ENCODE peak calls at places on chromosomes 4 and X, in six cellular contexts. V is K562, G is A549, W is HepG2, Y is endothelial cell of umbilical vein, N is GM12878. Q is an unnamed sample.

GRCh38 chr4:163343604-163344146 is at the start of gene NPY5R:
- DNase-seq in N (no peak), W (no peak), G (no peak), Y (no peak), V (no peak), Q (no peak)

GRCh38 chrX:71098951-71099506 is 3.4 kb downstream of the FOXO4 start:
- DNase-seq in Y (no peak), V (no peak), W (no peak), G (no peak), N (no peak), Q (no peak)

GRCh38 chr4:101989551-101989950 is 199.0 kb downstream of the BANK1 start:
- DNase-seq in G (no peak), Y (no peak), W (no peak), V (no peak), N (no peak), Q (no peak)

GRCh38 chr4:87211249-87211952 is 9.0 kb downstream of the KLHL8 start:
- DNase-seq in N (no peak), W (no peak), V (no peak), Y (peak), G (no peak), Q (no peak)

GRCh38 chrX:112614640-112615039 is 65.1 kb downstream of the LHFPL1 start:
- DNase-seq in W (no peak), V (no peak), N (no peak), Y (no peak), G (no peak), Q (no peak)

GRCh38 chrX:88735835-88736234 is 11.2 kb upstream of the CPXCR1 start:
- DNase-seq in G (no peak), N (no peak), Y (no peak), V (no peak), W (no peak), Q (no peak)

GRCh38 chrX:47160781-47161180 is 15.8 kb downstream of the RBM10 start:
- DNase-seq in V (no peak), N (no peak), W (no peak), G (no peak), Y (no peak), Q (no peak)

GRCh38 chr4:54228064-54228527 is 997 bp upstream of the PDGFRA start:
- DNase-seq in Y (no peak), V (peak), W (peak), G (peak), N (no peak), Q (peak)

GRCh38 chr4:86013623-86014022 is 346.2 kb downstream of the MAPK10 start:
- DNase-seq in G (no peak), V (no peak), Y (no peak), W (no peak), N (no peak), Q (no peak)

GRCh38 chr4:139704915-139705485 is 39.4 kb downstream of the MGST2 start:
- DNase-seq in N (no peak), W (peak), Y (peak), V (peak), G (peak), Q (peak)

GRCh38 chrX:115311666-115312065 is 22.2 kb downstream of the LUZP4 start:
- DNase-seq in G (no peak), Y (no peak), W (no peak), V (no peak), N (no peak), Q (no peak)

GRCh38 chr4:138263438-138263837 is 21.3 kb upstream of the SLC7A11 start:
- DNase-seq in G (no peak), W (no peak), Y (no peak), V (no peak), N (no peak), Q (peak)

GRCh38 chrX:100731441-100732281 is at the start of gene SYTL4:
- DNase-seq in N (no peak), V (peak), Y (peak), G (no peak), W (no peak), Q (no peak)

GRCh38 chr4:6746721-6747689 is 31.0 kb downstream of the BLOC1S4 start:
- DNase-seq in N (no peak), V (no peak), G (peak), W (no peak), Y (no peak), Q (no peak)

GRCh38 chrX:38891641-38892413 is 90.6 kb downstream of the MID1IP1 start:
- DNase-seq in Y (no peak), G (no peak), N (no peak), V (no peak), W (no peak), Q (no peak)

GRCh38 chr4:120839624-120839973 is 82.9 kb downstream of the PRDM5 start:
- DNase-seq in Y (no peak), G (no peak), V (no peak), N (no peak), W (no peak), Q (no peak)

GRCh38 chr4:37685211-37685725 is 908 bp downstream of the RELL1 start:
- DNase-seq in N (no peak), G (no peak), V (no peak), Y (peak), W (no peak), Q (peak)

GRCh38 chr4:3729188-3729884 is 36.8 kb upstream of the ADRA2C start:
- DNase-seq in N (no peak), Y (no peak), W (no peak), V (no peak), G (no peak), Q (no peak)

GRCh38 chrX:57227691-57228090 is 58.8 kb upstream of the FAAH2 start:
- DNase-seq in G (no peak), W (no peak), Y (no peak), N (no peak), V (no peak), Q (peak)

GRCh38 chrX:74804574-74804973 is 120.7 kb downstream of the NEXMIF start:
- DNase-seq in W (no peak), Y (no peak), N (no peak), G (no peak), V (no peak), Q (no peak)

GRCh38 chr4:89752932-89753598 is 83.9 kb downstream of the SNCA start:
- DNase-seq in V (no peak), G (no peak), N (no peak), Y (peak), W (no peak), Q (no peak)

GRCh38 chr4:40990899-40991265 is 223.5 kb downstream of the APBB2 start:
- DNase-seq in G (peak), Y (no peak), N (peak), W (no peak), V (no peak), Q (no peak)

GRCh38 chr4:44235897-44236296 is 212.7 kb downstream of the KCTD8 start:
- DNase-seq in W (no peak), V (no peak), G (no peak), N (no peak), Y (no peak), Q (no peak)

GRCh38 chrX:28058906-28059305 is 77.7 kb upstream of the DCAF8L1 start:
- DNase-seq in Y (peak), V (no peak), N (no peak), G (no peak), W (no peak), Q (no peak)

GRCh38 chr4:41321216-41321945 is 64.7 kb downstream of the UCHL1 start:
- DNase-seq in W (no peak), Y (no peak), V (no peak), N (no peak), G (no peak), Q (no peak)

GRCh38 chr4:76504613-76505465 is 69.8 kb downstream of the SHROOM3 start:
- DNase-seq in W (peak), Y (peak), N (no peak), V (peak), G (peak), Q (peak)

GRCh38 chr4:680565-680930 is 6.2 kb downstream of the MYL5 start:
- DNase-seq in V (peak), W (no peak), N (no peak), Y (no peak), G (no peak), Q (peak)

GRCh38 chr4:183960912-183961569 is 55.9 kb downstream of the STOX2 start:
- DNase-seq in Y (no peak), N (no peak), V (no peak), G (no peak), W (no peak), Q (no peak)

GRCh38 chr4:2689825-2690700 is 66.1 kb downstream of the TNIP2 start:
- DNase-seq in V (no peak), N (peak), Y (no peak), G (no peak), W (no peak), Q (no peak)

GRCh38 chrX:119899125-119899524 is 3.4 kb downstream of the AKAP14 start:
- DNase-seq in W (no peak), V (no peak), G (no peak), Y (no peak), N (no peak), Q (peak)

GRCh38 chr4:79575709-79576479 is 167.9 kb upstream of the GK2 start:
- DNase-seq in V (no peak), G (no peak), W (no peak), N (no peak), Y (peak), Q (no peak)

GRCh38 chrX:45485682-45486081 is 285.0 kb upstream of the DIPK2B start:
- DNase-seq in Y (peak), G (no peak), W (no peak), N (no peak), V (no peak), Q (no peak)

GRCh38 chr4:15241946-15242345 is 185.9 kb upstream of the C1QTNF7 start:
- DNase-seq in V (no peak), N (no peak), G (no peak), W (no peak), Y (no peak), Q (no peak)

GRCh38 chr4:15238720-15239119 is 189.1 kb upstream of the C1QTNF7 start:
- DNase-seq in N (no peak), G (peak), W (peak), V (peak), Y (peak), Q (peak)

GRCh38 chr4:15240764-15241163 is 187.1 kb upstream of the C1QTNF7 start:
- DNase-seq in W (no peak), G (no peak), N (no peak), Y (no peak), V (no peak), Q (peak)

GRCh38 chr4:15244354-15244753 is 183.5 kb upstream of the C1QTNF7 start:
- DNase-seq in Y (no peak), N (no peak), W (no peak), V (no peak), G (no peak), Q (no peak)

DNA sequence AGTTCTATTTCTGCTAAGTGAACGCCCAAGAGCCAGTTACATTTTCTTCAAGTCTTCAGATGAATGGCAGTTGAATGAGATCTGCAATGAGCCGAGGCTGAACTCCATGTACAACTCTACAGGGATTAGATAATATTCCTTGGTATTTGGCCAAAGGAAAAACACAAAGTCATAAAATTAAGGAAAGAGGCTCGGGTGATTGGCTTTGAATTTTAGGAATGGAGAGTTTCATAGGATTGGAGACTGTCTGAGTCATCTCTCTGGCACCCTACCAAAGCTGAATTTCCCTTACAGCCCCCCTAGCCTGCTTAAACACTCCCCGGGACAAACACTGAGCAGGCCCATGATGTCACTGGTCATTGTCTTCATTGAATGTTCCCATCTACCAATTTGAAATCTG is 188.0 kb upstream of the C1QTNF7 start:
- DNase-seq in G (no peak), W (no peak), N (no peak), V (no peak), Y (no peak), Q (no peak)
- TF ChIP-seq MYC in G (no peak), W (no peak), N (no peak), V (no peak), Y (no peak), Q (no peak)

GRCh38 chr4:182578402-182578801 is 335.2 kb downstream of the TENM3 start:
- DNase-seq in V (no peak), N (no peak), G (peak), W (no peak), Y (peak), Q (no peak)
- TF ChIP-seq MAX in V (no peak), N (no peak), G (no peak), W (no peak), Y (peak), Q (no peak)

DNA sequence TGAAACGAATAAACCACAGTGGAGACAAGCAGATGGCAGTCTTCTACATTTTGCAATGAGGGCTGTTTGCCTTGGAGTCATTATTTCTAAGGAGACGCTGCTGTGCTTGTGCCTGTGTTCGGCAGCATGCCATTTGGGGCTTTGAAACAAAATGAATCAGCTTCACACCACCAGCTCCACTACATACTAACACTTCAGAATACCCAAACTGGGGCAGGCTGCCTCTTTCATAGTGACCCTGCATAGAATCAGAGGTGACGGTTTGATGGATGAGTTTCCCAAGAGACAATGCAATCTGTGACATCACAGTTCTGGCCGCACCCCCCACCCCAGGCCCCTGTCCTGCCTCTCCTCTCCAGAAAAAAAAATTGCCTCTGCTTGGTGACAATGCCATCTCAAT is 57.1 kb upstream of the MID1 start:
- DNase-seq in V (no peak), W (no peak), N (no peak), G (no peak), Y (no peak), Q (no peak)
- TF ChIP-seq MYC in V (no peak), W (no peak), N (no peak), G (no peak), Y (no peak), Q (no peak)

GRCh38 chr4:48375651-48376291 is 34.4 kb downstream of the SLAIN2 start:
- DNase-seq in Y (peak), G (peak), V (no peak), W (peak), N (no peak), Q (peak)
- TF ChIP-seq MAX in Y (no peak), G (no peak), V (no peak), W (no peak), N (no peak), Q (no peak)

GRCh38 chr4:83556836-83557235 is 20.9 kb downstream of the GPAT3 start:
- DNase-seq in V (no peak), N (no peak), Y (no peak), W (no peak), G (no peak), Q (no peak)

GRCh38 chr4:83556006-83556712 is 20.3 kb downstream of the GPAT3 start:
- DNase-seq in Y (no peak), V (no peak), N (no peak), W (no peak), G (no peak), Q (peak)

GRCh38 chr4:83558693-83559092 is 22.8 kb downstream of the GPAT3 start:
- DNase-seq in Y (no peak), G (no peak), V (no peak), W (no peak), N (no peak), Q (peak)

GRCh38 chr4:83560523-83560922 is 24.6 kb downstream of the GPAT3 start:
- DNase-seq in G (no peak), N (no peak), V (no peak), Y (no peak), W (no peak), Q (no peak)

DNA sequence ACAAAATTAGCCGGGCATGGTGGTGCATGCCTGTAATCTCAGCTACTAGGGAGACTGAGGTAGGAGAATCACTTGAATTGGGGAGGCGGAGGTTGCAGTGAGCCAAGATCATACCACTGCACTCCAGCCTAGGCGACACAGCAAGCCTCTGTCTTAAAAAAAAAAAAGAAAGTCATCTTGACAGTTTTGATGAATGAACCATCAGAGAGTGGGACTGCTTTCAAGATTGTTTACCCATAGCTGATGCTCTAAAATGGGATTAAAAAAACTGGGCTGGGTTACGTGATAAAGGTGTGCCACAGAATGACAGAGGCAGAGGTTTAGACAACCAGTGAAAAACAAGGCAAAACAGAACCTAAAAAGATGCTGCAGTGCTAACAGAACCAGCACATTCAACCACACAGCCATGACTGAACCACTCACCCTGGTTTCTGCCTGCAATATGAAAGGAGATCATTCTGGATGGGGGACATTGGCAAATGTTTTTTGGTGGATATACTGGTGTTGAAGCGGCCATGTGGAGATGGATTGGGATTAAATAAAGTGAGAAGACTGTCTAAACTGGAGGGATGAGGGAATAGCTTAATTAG is 22.2 kb downstream of the GPAT3 start:
- DNase-seq in G (no peak), N (no peak), Y (no peak), W (no peak), V (no peak), Q (no peak)
- TF ChIP-seq MYC in G (no peak), N (no peak), Y (no peak), W (no peak), V (no peak), Q (no peak)

DNA sequence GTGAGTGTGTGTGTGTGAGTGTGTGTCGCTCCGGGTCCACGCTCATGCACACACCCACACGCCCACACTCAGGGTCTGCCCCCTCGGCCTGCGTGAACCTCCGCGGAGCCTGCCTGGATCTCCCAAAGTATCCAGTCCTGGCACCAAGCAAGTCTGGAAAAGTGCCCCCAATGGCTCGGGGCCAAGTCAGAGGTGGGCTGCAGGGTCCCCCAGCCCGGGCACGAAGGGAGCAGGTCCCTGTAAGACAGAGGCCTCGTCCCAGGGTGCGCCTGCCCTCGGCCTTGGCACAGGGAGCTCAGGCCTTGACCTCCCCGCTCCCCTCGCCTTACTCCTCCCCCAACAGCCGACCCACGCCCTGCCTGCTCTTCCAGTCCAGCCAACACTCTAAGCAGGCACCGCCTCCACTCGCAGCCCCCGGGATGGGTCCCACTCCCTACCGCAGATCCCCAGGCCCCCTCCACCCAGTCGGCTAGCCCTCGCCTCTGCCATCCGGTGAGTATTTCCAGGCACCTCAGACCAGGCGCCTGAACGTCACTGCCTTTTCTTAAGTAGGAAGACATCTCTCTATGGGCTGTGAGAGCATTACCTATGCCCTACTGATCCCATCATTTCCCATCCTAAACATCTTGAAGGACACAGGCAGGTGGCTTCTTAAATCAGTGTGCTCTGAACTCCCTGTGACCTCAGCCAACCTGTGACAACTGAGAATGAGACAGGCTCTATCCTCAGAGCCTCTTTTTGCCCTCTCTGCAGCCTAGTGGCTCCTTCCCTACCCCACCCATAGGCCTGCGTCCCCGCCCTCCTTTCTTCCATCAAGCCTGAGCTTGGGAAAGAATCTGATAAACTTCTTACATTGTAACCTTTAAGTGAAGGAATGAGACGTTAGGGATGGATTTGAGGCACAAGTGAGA is 704 bp downstream of the FAM114A1 start:
- DNase-seq in Y (peak), G (peak), V (peak), N (no peak), W (no peak), Q (no peak)
- TF ChIP-seq MAX in Y (no peak), G (peak), V (no peak), N (no peak), W (peak), Q (no peak)

GRCh38 chrX:10041383-10041782 is 74.2 kb downstream of the CLDN34 start:
- DNase-seq in N (no peak), V (no peak), Y (no peak), W (no peak), G (peak), Q (no peak)
- TF ChIP-seq MYC in N (no peak), V (no peak), Y (no peak), W (no peak), G (no peak), Q (no peak)

Q was measured in NB4.